ENCODE peak calls at places on chromosomes 3 and 15, in ten cellular contexts. One of them, this sample, is unnamed.

GRCh38 chr3:187066228-187066995 is 72.9 kb downstream of the RPL39L start:
- DNase-seq in Caco-2: peak
- DNase-seq in HL-60: no peak
- DNase-seq in fibroblast of lung: peak
- DNase-seq in body of pancreas: peak
- DNase-seq in Calu3: peak
- DNase-seq in upper lobe of left lung: no peak
- DNase-seq in endothelial cell of umbilical vein: peak
- DNase-seq in HepG2: peak
- DNase-seq in cardiac muscle cell: peak
- DNase-seq in this sample: no peak

GRCh38 chr3:134336587-134336986 is 37.7 kb downstream of the AMOTL2 start:
- DNase-seq in Caco-2: no peak
- DNase-seq in HL-60: no peak
- DNase-seq in fibroblast of lung: peak
- DNase-seq in body of pancreas: no peak
- DNase-seq in Calu3: no peak
- DNase-seq in upper lobe of left lung: no peak
- DNase-seq in endothelial cell of umbilical vein: no peak
- DNase-seq in HepG2: no peak
- DNase-seq in cardiac muscle cell: peak
- DNase-seq in this sample: no peak

GRCh38 chr3:127408022-127408683 is 120.3 kb upstream of the PRR20G start:
- DNase-seq in Caco-2: no peak
- DNase-seq in HL-60: no peak
- DNase-seq in fibroblast of lung: no peak
- DNase-seq in body of pancreas: no peak
- DNase-seq in Calu3: no peak
- DNase-seq in upper lobe of left lung: no peak
- DNase-seq in endothelial cell of umbilical vein: no peak
- DNase-seq in HepG2: no peak
- DNase-seq in cardiac muscle cell: no peak
- DNase-seq in this sample: no peak

GRCh38 chr3:132535575-132536441 is 61.3 kb upstream of the ACKR4 start:
- DNase-seq in Caco-2: peak
- DNase-seq in HL-60: peak
- DNase-seq in fibroblast of lung: peak
- DNase-seq in body of pancreas: peak
- DNase-seq in Calu3: peak
- DNase-seq in upper lobe of left lung: no peak
- DNase-seq in endothelial cell of umbilical vein: peak
- DNase-seq in HepG2: peak
- DNase-seq in cardiac muscle cell: peak
- DNase-seq in this sample: peak

GRCh38 chr15:81400640-81401236 is 26.7 kb upstream of the TMC3 start:
- DNase-seq in Caco-2: peak
- DNase-seq in HL-60: no peak
- DNase-seq in fibroblast of lung: peak
- DNase-seq in body of pancreas: no peak
- DNase-seq in Calu3: peak
- DNase-seq in upper lobe of left lung: no peak
- DNase-seq in endothelial cell of umbilical vein: peak
- DNase-seq in HepG2: peak
- DNase-seq in cardiac muscle cell: peak
- DNase-seq in this sample: no peak

GRCh38 chr3:43995078-43995928 is 246.4 kb upstream of the TOPAZ1 start:
- DNase-seq in Caco-2: no peak
- DNase-seq in HL-60: no peak
- DNase-seq in fibroblast of lung: peak
- DNase-seq in body of pancreas: no peak
- DNase-seq in Calu3: peak
- DNase-seq in upper lobe of left lung: peak
- DNase-seq in endothelial cell of umbilical vein: no peak
- DNase-seq in HepG2: no peak
- DNase-seq in cardiac muscle cell: peak
- DNase-seq in this sample: peak

GRCh38 chr3:170808041-170808440 is 62.0 kb downstream of the RPL22L1 start:
- DNase-seq in Caco-2: no peak
- DNase-seq in HL-60: no peak
- DNase-seq in fibroblast of lung: no peak
- DNase-seq in body of pancreas: no peak
- DNase-seq in Calu3: no peak
- DNase-seq in upper lobe of left lung: no peak
- DNase-seq in endothelial cell of umbilical vein: peak
- DNase-seq in HepG2: no peak
- DNase-seq in cardiac muscle cell: peak
- DNase-seq in this sample: no peak

GRCh38 chr3:84039091-84039490 is 919.7 kb upstream of the CADM2 start:
- DNase-seq in Caco-2: no peak
- DNase-seq in HL-60: no peak
- DNase-seq in fibroblast of lung: no peak
- DNase-seq in body of pancreas: no peak
- DNase-seq in Calu3: no peak
- DNase-seq in upper lobe of left lung: no peak
- DNase-seq in endothelial cell of umbilical vein: no peak
- DNase-seq in HepG2: no peak
- DNase-seq in cardiac muscle cell: no peak
- DNase-seq in this sample: no peak

GRCh38 chr15:45549831-45550230 is 27.3 kb upstream of the SLC30A4 start:
- DNase-seq in Caco-2: no peak
- DNase-seq in HL-60: no peak
- DNase-seq in fibroblast of lung: peak
- DNase-seq in body of pancreas: no peak
- DNase-seq in Calu3: no peak
- DNase-seq in upper lobe of left lung: no peak
- DNase-seq in endothelial cell of umbilical vein: no peak
- DNase-seq in HepG2: no peak
- DNase-seq in cardiac muscle cell: no peak
- DNase-seq in this sample: no peak

GRCh38 chr3:17639257-17639656 is 103.2 kb downstream of the TBC1D5 start:
- DNase-seq in Caco-2: no peak
- DNase-seq in HL-60: no peak
- DNase-seq in fibroblast of lung: peak
- DNase-seq in body of pancreas: no peak
- DNase-seq in Calu3: no peak
- DNase-seq in upper lobe of left lung: no peak
- DNase-seq in endothelial cell of umbilical vein: peak
- DNase-seq in HepG2: no peak
- DNase-seq in cardiac muscle cell: peak
- DNase-seq in this sample: no peak

GRCh38 chr3:172816968-172817367 is 66.4 kb downstream of the ECT2 start:
- DNase-seq in Caco-2: no peak
- DNase-seq in HL-60: no peak
- DNase-seq in fibroblast of lung: no peak
- DNase-seq in body of pancreas: no peak
- DNase-seq in Calu3: no peak
- DNase-seq in upper lobe of left lung: no peak
- DNase-seq in endothelial cell of umbilical vein: no peak
- DNase-seq in HepG2: no peak
- DNase-seq in cardiac muscle cell: no peak
- DNase-seq in this sample: no peak

GRCh38 chr3:111621535-111621934 is 26.4 kb upstream of the ZBED2 start:
- DNase-seq in Caco-2: peak
- DNase-seq in HL-60: no peak
- DNase-seq in fibroblast of lung: no peak
- DNase-seq in body of pancreas: no peak
- DNase-seq in Calu3: peak
- DNase-seq in upper lobe of left lung: no peak
- DNase-seq in endothelial cell of umbilical vein: peak
- DNase-seq in HepG2: peak
- DNase-seq in cardiac muscle cell: peak
- DNase-seq in this sample: peak

GRCh38 chr3:9946112-9947024 is 5.8 kb downstream of the PRRT3 start:
- DNase-seq in Caco-2: peak
- DNase-seq in HL-60: no peak
- DNase-seq in fibroblast of lung: peak
- DNase-seq in body of pancreas: peak
- DNase-seq in Calu3: peak
- DNase-seq in upper lobe of left lung: peak
- DNase-seq in endothelial cell of umbilical vein: peak
- DNase-seq in HepG2: peak
- DNase-seq in cardiac muscle cell: peak
- DNase-seq in this sample: peak

GRCh38 chr3:43537206-43537605 is 84.6 kb downstream of the ANO10 start:
- DNase-seq in Caco-2: no peak
- DNase-seq in HL-60: no peak
- DNase-seq in fibroblast of lung: no peak
- DNase-seq in body of pancreas: no peak
- DNase-seq in Calu3: no peak
- DNase-seq in upper lobe of left lung: no peak
- DNase-seq in endothelial cell of umbilical vein: no peak
- DNase-seq in HepG2: no peak
- DNase-seq in cardiac muscle cell: no peak
- DNase-seq in this sample: peak

GRCh38 chr3:197430961-197431910 is 124.5 kb downstream of the BDH1 start:
- DNase-seq in Caco-2: no peak
- DNase-seq in HL-60: no peak
- DNase-seq in fibroblast of lung: peak
- DNase-seq in body of pancreas: no peak
- DNase-seq in Calu3: no peak
- DNase-seq in upper lobe of left lung: no peak
- DNase-seq in endothelial cell of umbilical vein: peak
- DNase-seq in HepG2: no peak
- DNase-seq in cardiac muscle cell: peak
- DNase-seq in this sample: no peak

GRCh38 chr3:52350436-52350835 is 34.3 kb downstream of the DNAH1 start:
- DNase-seq in Caco-2: no peak
- DNase-seq in HL-60: no peak
- DNase-seq in fibroblast of lung: no peak
- DNase-seq in body of pancreas: no peak
- DNase-seq in Calu3: no peak
- DNase-seq in upper lobe of left lung: no peak
- DNase-seq in endothelial cell of umbilical vein: no peak
- DNase-seq in HepG2: no peak
- DNase-seq in cardiac muscle cell: no peak
- DNase-seq in this sample: no peak

GRCh38 chr3:197122394-197122793 is 92.8 kb upstream of the MELTF start:
- DNase-seq in Caco-2: no peak
- DNase-seq in HL-60: no peak
- DNase-seq in fibroblast of lung: no peak
- DNase-seq in body of pancreas: no peak
- DNase-seq in Calu3: no peak
- DNase-seq in upper lobe of left lung: no peak
- DNase-seq in endothelial cell of umbilical vein: no peak
- DNase-seq in HepG2: no peak
- DNase-seq in cardiac muscle cell: no peak
- DNase-seq in this sample: no peak

GRCh38 chr3:61808526-61808925 is 247.2 kb downstream of the PTPRG start:
- DNase-seq in Caco-2: no peak
- DNase-seq in HL-60: no peak
- DNase-seq in fibroblast of lung: peak
- DNase-seq in body of pancreas: peak
- DNase-seq in Calu3: no peak
- DNase-seq in upper lobe of left lung: no peak
- DNase-seq in endothelial cell of umbilical vein: no peak
- DNase-seq in HepG2: no peak
- DNase-seq in cardiac muscle cell: peak
- DNase-seq in this sample: no peak

DNA sequence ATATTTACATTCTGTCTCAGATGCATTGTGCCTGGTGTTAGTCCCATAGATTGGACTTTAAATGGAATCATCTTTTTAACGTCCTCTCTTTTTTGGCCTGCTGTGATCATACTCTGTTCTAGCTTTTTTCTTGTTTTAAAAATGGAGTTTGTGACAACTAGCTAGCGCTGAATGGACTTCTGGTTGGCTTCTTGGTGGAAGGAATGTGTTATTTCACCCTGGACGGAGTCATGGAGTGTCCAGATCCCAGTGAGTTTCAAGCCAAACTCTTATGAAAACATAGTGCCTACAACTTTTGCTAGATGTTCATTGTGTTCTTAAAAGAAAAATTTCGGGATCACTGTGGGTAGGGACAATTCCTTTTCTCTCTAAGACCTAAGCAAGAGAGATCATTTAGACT is 192.6 kb downstream of the TCF12 start:
- DNase-seq in Caco-2: peak
- DNase-seq in HL-60: no peak
- DNase-seq in fibroblast of lung: no peak
- DNase-seq in body of pancreas: no peak
- DNase-seq in Calu3: no peak
- DNase-seq in upper lobe of left lung: no peak
- DNase-seq in endothelial cell of umbilical vein: no peak
- DNase-seq in HepG2: no peak
- DNase-seq in cardiac muscle cell: no peak
- DNase-seq in this sample: no peak
- TF ChIP-seq CTCF in Caco-2: peak
- TF ChIP-seq CTCF in HL-60: no peak
- TF ChIP-seq CTCF in fibroblast of lung: peak
- TF ChIP-seq CTCF in body of pancreas: no peak
- TF ChIP-seq CTCF in Calu3: no peak
- TF ChIP-seq CTCF in upper lobe of left lung: no peak
- TF ChIP-seq CTCF in endothelial cell of umbilical vein: no peak
- TF ChIP-seq CTCF in HepG2: no peak
- TF ChIP-seq CTCF in cardiac muscle cell: peak
- TF ChIP-seq CTCF in this sample: peak

GRCh38 chr3:36540898-36541518 is 160.7 kb downstream of the STAC start:
- DNase-seq in Caco-2: peak
- DNase-seq in HL-60: no peak
- DNase-seq in fibroblast of lung: peak
- DNase-seq in body of pancreas: peak
- DNase-seq in Calu3: peak
- DNase-seq in upper lobe of left lung: no peak
- DNase-seq in endothelial cell of umbilical vein: no peak
- DNase-seq in HepG2: peak
- DNase-seq in cardiac muscle cell: peak
- DNase-seq in this sample: peak
- TF ChIP-seq CTCF in Caco-2: peak
- TF ChIP-seq CTCF in HL-60: peak
- TF ChIP-seq CTCF in fibroblast of lung: peak
- TF ChIP-seq CTCF in body of pancreas: peak
- TF ChIP-seq CTCF in Calu3: peak
- TF ChIP-seq CTCF in upper lobe of left lung: peak
- TF ChIP-seq CTCF in endothelial cell of umbilical vein: peak
- TF ChIP-seq CTCF in HepG2: peak
- TF ChIP-seq CTCF in cardiac muscle cell: peak
- TF ChIP-seq CTCF in this sample: peak

DNA sequence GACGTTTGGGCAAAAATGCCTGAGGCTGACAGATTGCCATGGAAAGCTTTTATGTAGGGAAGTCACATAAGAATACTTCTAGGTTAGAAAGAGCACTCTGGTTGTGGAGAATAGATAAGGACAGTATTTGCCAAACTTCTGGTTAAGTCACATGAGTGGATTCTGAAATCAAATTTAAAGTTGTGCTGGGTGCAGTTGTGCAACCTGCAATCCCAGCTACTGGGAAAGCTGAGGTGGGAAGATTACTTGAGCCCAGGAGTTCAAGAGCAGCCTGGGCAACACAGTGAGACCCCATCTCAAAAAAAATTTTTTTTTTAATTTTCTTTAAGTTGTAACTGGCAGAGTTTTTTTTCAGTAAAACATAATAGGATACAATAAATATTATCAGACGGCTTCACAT is 7.2 kb upstream of the ZNF148 start:
- DNase-seq in Caco-2: no peak
- DNase-seq in HL-60: no peak
- DNase-seq in fibroblast of lung: no peak
- DNase-seq in body of pancreas: no peak
- DNase-seq in Calu3: no peak
- DNase-seq in upper lobe of left lung: no peak
- DNase-seq in endothelial cell of umbilical vein: no peak
- DNase-seq in HepG2: no peak
- DNase-seq in cardiac muscle cell: peak
- DNase-seq in this sample: no peak
- TF ChIP-seq CTCF in Caco-2: no peak
- TF ChIP-seq CTCF in HL-60: no peak
- TF ChIP-seq CTCF in fibroblast of lung: no peak
- TF ChIP-seq CTCF in body of pancreas: no peak
- TF ChIP-seq CTCF in Calu3: no peak
- TF ChIP-seq CTCF in upper lobe of left lung: no peak
- TF ChIP-seq CTCF in endothelial cell of umbilical vein: no peak
- TF ChIP-seq CTCF in HepG2: no peak
- TF ChIP-seq CTCF in cardiac muscle cell: no peak
- TF ChIP-seq CTCF in this sample: no peak

GRCh38 chr3:46648096-46648495 is 35.8 kb downstream of the FAM240A start:
- DNase-seq in Caco-2: no peak
- DNase-seq in HL-60: no peak
- DNase-seq in fibroblast of lung: no peak
- DNase-seq in body of pancreas: no peak
- DNase-seq in Calu3: no peak
- DNase-seq in upper lobe of left lung: no peak
- DNase-seq in endothelial cell of umbilical vein: no peak
- DNase-seq in HepG2: no peak
- DNase-seq in cardiac muscle cell: no peak
- DNase-seq in this sample: no peak
- TF ChIP-seq CTCF in Caco-2: no peak
- TF ChIP-seq CTCF in HL-60: no peak
- TF ChIP-seq CTCF in fibroblast of lung: no peak
- TF ChIP-seq CTCF in body of pancreas: no peak
- TF ChIP-seq CTCF in Calu3: no peak
- TF ChIP-seq CTCF in upper lobe of left lung: no peak
- TF ChIP-seq CTCF in endothelial cell of umbilical vein: no peak
- TF ChIP-seq CTCF in HepG2: no peak
- TF ChIP-seq CTCF in cardiac muscle cell: no peak
- TF ChIP-seq CTCF in this sample: no peak

This sample was measured in glutamatergic neuron.